ENCODE peak calls at places on chromosome 7, in ten cellular contexts. U, S, B, N, A, X, Q, T, C and J are unnamed samples.

GRCh38 chr7:42566981-42567510 is 330.0 kb upstream of the GLI3 start:
- DNase-seq in U (no peak), S (no peak), B (no peak), N (no peak), A (no peak), X (no peak), Q (no peak), T (no peak), C (no peak), J (no peak)

GRCh38 chr7:125492521-125492920 is 562.9 kb upstream of the POT1 start:
- DNase-seq in U (no peak), S (no peak), B (no peak), N (no peak), A (no peak), X (no peak), Q (no peak), T (no peak), C (no peak), J (no peak)

GRCh38 chr7:37225255-37226012 is 223.2 kb downstream of the ELMO1 start:
- DNase-seq in U (no peak), S (no peak), B (no peak), N (no peak), A (no peak), X (no peak), Q (no peak), T (no peak), C (no peak), J (no peak)

GRCh38 chr7:86469680-86470295 is 173.9 kb upstream of the GRM3 start:
- DNase-seq in U (peak), S (no peak), B (no peak), N (peak), A (no peak), X (peak), Q (peak), T (peak), C (peak), J (peak)

GRCh38 chr7:63080406-63080805 is 918.2 kb upstream of the ZNF722 start:
- DNase-seq in U (no peak), S (no peak), B (peak), N (no peak), A (no peak), X (no peak), Q (no peak), T (no peak), C (no peak), J (no peak)

GRCh38 chr7:57210871-57211270 is 78.6 kb upstream of the ZNF479 start:
- DNase-seq in U (no peak), S (no peak), B (no peak), N (no peak), A (no peak), X (no peak), Q (no peak), T (no peak), C (no peak), J (no peak)

GRCh38 chr7:29807179-29807841 is 1.0 kb downstream of the WIPF3 start:
- DNase-seq in U (no peak), S (no peak), B (peak), N (no peak), A (no peak), X (peak), Q (no peak), T (no peak), C (no peak), J (peak)

GRCh38 chr7:37371755-37372154 is 76.9 kb downstream of the ELMO1 start:
- DNase-seq in U (no peak), S (no peak), B (no peak), N (no peak), A (no peak), X (no peak), Q (no peak), T (no peak), C (no peak), J (peak)

GRCh38 chr7:49669692-49670260 is 103.7 kb upstream of the VWC2 start:
- DNase-seq in U (no peak), S (no peak), B (no peak), N (no peak), A (no peak), X (no peak), Q (no peak), T (no peak), C (no peak), J (no peak)

GRCh38 chr7:157151626-157152339 is 13.1 kb downstream of the UBE3C start:
- DNase-seq in U (no peak), S (no peak), B (no peak), N (no peak), A (no peak), X (no peak), Q (no peak), T (no peak), C (no peak), J (no peak)

GRCh38 chr7:135597181-135597925 is 39.6 kb downstream of the NUP205 start:
- DNase-seq in U (no peak), S (no peak), B (no peak), N (no peak), A (no peak), X (no peak), Q (no peak), T (no peak), C (no peak), J (no peak)

GRCh38 chr7:34208878-34209621 is 303.7 kb downstream of the BMPER start:
- DNase-seq in U (no peak), S (no peak), B (no peak), N (no peak), A (no peak), X (no peak), Q (no peak), T (no peak), C (no peak), J (no peak)

GRCh38 chr7:40987571-40987970 is 715.3 kb downstream of the INHBA start:
- DNase-seq in U (no peak), S (no peak), B (no peak), N (no peak), A (no peak), X (no peak), Q (no peak), T (no peak), C (no peak), J (no peak)

GRCh38 chr7:33932221-33932620 is 26.9 kb downstream of the BMPER start:
- DNase-seq in U (no peak), S (no peak), B (no peak), N (no peak), A (no peak), X (no peak), Q (no peak), T (no peak), C (no peak), J (no peak)

GRCh38 chr7:129765352-129765751 is 153.8 kb downstream of the NRF1 start:
- DNase-seq in U (no peak), S (no peak), B (no peak), N (no peak), A (no peak), X (no peak), Q (no peak), T (no peak), C (no peak), J (no peak)

GRCh38 chr7:20653636-20654035 is 38.2 kb downstream of the ABCB5 start:
- DNase-seq in U (no peak), S (no peak), B (no peak), N (no peak), A (no peak), X (no peak), Q (no peak), T (peak), C (no peak), J (peak)

GRCh38 chr7:157009778-157010587 is 480 bp downstream of the MNX1 start:
- DNase-seq in U (no peak), S (no peak), B (no peak), N (peak), A (no peak), X (peak), Q (no peak), T (no peak), C (no peak), J (no peak)

GRCh38 chr7:131459256-131459655 is 97.2 kb downstream of the PODXL start:
- DNase-seq in U (no peak), S (no peak), B (no peak), N (no peak), A (no peak), X (peak), Q (no peak), T (no peak), C (no peak), J (no peak)

GRCh38 chr7:44791278-44792219 is 4.9 kb upstream of the PPIA start:
- DNase-seq in U (no peak), S (no peak), B (no peak), N (no peak), A (no peak), X (peak), Q (no peak), T (no peak), C (no peak), J (no peak)